ENCODE peak calls at places on chromosomes 1 and 21, in four cellular contexts. E is transverse colon, I is heart left ventricle, D is neuronal stem cell. X is an unnamed sample.

GRCh38 chr1:154846921-154847442 is 23.1 kb downstream of the KCNN3 start:
- DNase-seq in E (no peak), I (no peak), D (no peak), X (no peak)

GRCh38 chr1:78225153-78225552 is 179.4 kb downstream of the GIPC2 start:
- DNase-seq in E (no peak), I (no peak), D (no peak), X (no peak)

GRCh38 chr1:43879414-43879813 is 54.2 kb upstream of the ARTN start:
- DNase-seq in E (no peak), I (no peak), D (no peak), X (no peak)

GRCh38 chr1:150881331-150882070 is 5.1 kb upstream of the ARNT start:
- DNase-seq in E (no peak), I (no peak), D (no peak), X (no peak)

GRCh38 chr1:22471078-22471477 is 19.4 kb downstream of the ZBTB40 start:
- DNase-seq in E (no peak), I (peak; percentile 57), D (no peak), X (no peak)

GRCh38 chr1:212950243-212951057 is at the start of gene VASH2:
- DNase-seq in E (peak; percentile 75), I (peak; percentile 90), D (peak; percentile 82), X (peak; percentile 89)

GRCh38 chr1:25246600-25247023 is 642 bp downstream of the RSRP1 start:
- DNase-seq in E (peak; percentile 37), I (peak; percentile 45), D (no peak), X (no peak)

GRCh38 chr1:53644909-53645689 is 93.9 kb downstream of the GLIS1 start:
- DNase-seq in E (no peak), I (no peak), D (no peak), X (no peak)

GRCh38 chr1:54889132-54889725 is 2.2 kb upstream of the DHCR24 start:
- DNase-seq in E (no peak), I (no peak), D (no peak), X (no peak)

GRCh38 chr1:64006276-64007051 is 197.0 kb upstream of the UBE2U start:
- DNase-seq in E (no peak), I (no peak), D (no peak), X (no peak)

GRCh38 chr1:53104289-53104913 is 38.0 kb downstream of the SLC1A7 start:
- DNase-seq in E (no peak), I (no peak), D (peak; percentile 45), X (no peak)

GRCh38 chr1:238258510-238258909 is 367.8 kb upstream of the ZP4 start:
- DNase-seq in E (no peak), I (no peak), D (no peak), X (no peak)

GRCh38 chr1:87330201-87330953 is 1.7 kb downstream of the LMO4 start:
- DNase-seq in E (peak; percentile 47), I (peak; percentile 31), D (no peak), X (no peak)

GRCh38 chr1:115121793-115122192 is 32.5 kb upstream of the TSPAN2 start:
- DNase-seq in E (no peak), I (no peak), D (no peak), X (no peak)

GRCh38 chr1:212514056-212514614 is 81.4 kb downstream of the NENF start:
- DNase-seq in E (peak; percentile 59), I (peak; percentile 68), D (no peak), X (no peak)

GRCh38 chr1:109802136-109802900 is 38.6 kb upstream of the EPS8L3 start:
- DNase-seq in E (no peak), I (peak; percentile 11), D (no peak), X (no peak)

GRCh38 chr1:162070094-162070748 is 730 bp downstream of the NOS1AP start:
- DNase-seq in E (peak; percentile 66), I (peak; percentile 35), D (no peak), X (no peak)

GRCh38 chr1:59332983-59333382 is 36.1 kb downstream of the FGGY start:
- DNase-seq in E (no peak), I (no peak), D (no peak), X (no peak)

GRCh38 chr1:154176341-154176740 is 15.6 kb downstream of the TPM3 start:
- DNase-seq in E (peak; percentile 28), I (no peak), D (no peak), X (no peak)

GRCh38 chr21:42381347-42381984 is 14.4 kb downstream of the TMPRSS3 start:
- DNase-seq in E (peak; percentile 63), I (no peak), D (no peak), X (no peak)

GRCh38 chr1:1889090-1889750 is 1.7 kb downstream of the GNB1 start:
- DNase-seq in E (no peak), I (no peak), D (no peak), X (no peak)
- H3K4me1 ChIP-seq in E (peaks cover 35% of the 10 kb centered on the region), I (peaks cover 57% of the 10 kb centered on the region), D (peaks cover 7% of the 10 kb centered on the region), X (peaks cover 74% of the 10 kb centered on the region)

GRCh38 chr1:106924360-106924759 is 132.1 kb upstream of the PRMT6 start:
- DNase-seq in E (no peak), I (no peak), D (peak; percentile 37), X (no peak)
- H3K4me3 ChIP-seq in E (no peak overlapping the region), I (no peak overlapping the region), D (no peak overlapping the region), X (no peak overlapping the region)

DNA sequence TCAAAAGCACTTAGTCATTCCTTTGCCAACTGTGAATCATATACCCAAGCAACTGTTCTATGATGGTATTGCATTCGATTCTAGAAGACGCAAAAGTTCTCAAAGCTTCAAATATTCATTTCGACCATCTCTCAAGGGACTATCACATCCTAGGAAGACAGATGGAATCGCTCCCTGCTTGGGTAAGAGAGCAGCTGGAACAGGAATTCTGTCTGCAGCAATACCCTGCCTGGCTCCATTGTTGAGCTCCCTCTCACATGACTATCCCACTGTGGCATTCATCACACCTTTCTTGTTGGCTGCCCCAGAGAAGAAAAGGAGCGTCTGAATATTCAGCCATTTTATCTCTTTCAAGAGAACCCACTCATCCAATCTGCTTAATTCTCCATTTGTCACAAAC is 397.7 kb downstream of the NTNG1 start:
- DNase-seq in E (no peak), I (no peak), D (no peak), X (no peak)
- H3K27ac ChIP-seq in E (no peak overlapping the region), I (no peak overlapping the region), D (no peak overlapping the region), X (no peak overlapping the region)

DNA sequence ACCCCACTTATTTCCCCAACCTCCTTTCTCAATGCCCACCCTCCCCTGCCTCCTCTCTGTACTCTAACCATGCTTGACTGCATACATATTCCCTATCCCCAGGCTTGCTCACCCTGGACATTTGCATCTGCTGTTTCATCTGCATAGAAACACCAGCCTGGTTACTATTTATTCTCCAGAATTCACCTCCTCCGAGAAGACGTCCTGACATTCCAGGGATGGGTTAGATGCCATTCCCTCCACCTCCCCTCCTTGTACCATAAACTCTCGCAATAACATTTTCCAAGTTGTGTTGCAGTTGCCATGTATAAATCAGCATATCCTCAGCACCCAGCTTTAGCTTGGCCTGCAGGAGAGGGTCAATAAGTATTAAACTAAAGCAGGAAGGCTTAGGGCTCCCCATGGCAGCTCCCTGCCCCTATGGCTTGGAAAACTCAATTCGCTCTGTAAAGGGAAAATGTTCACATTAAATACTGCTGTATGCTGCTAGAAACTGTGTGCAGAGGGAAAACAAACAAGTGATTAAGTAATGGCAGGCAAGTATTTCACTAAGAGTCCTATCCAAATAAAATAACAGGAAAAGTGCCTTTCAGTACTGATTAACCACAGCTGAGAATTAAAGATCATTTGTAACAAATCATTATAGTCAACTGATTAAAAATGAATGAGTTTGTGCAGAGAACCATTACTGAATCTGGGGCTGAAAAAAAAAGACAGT is 202.3 kb downstream of the TNR start:
- DNase-seq in E (no peak), I (no peak), D (no peak), X (no peak)
- H3K4me1 ChIP-seq in E (no peaks in the 10 kb centered on the region), I (no peaks in the 10 kb centered on the region), D (no peaks in the 10 kb centered on the region), X (no peaks in the 10 kb centered on the region)

GRCh38 chr1:198683449-198683848 is 44.6 kb downstream of the PTPRC start:
- DNase-seq in E (no peak), I (no peak), D (no peak), X (no peak)

GRCh38 chr1:198681247-198681646 is 42.4 kb downstream of the PTPRC start:
- DNase-seq in E (no peak), I (no peak), D (no peak), X (no peak)

GRCh38 chr1:198680174-198680871 is 41.5 kb downstream of the PTPRC start:
- DNase-seq in E (no peak), I (no peak), D (no peak), X (no peak)

GRCh38 chr1:198679535-198680173 is 40.8 kb downstream of the PTPRC start:
- DNase-seq in E (peak; percentile 23), I (no peak), D (no peak), X (no peak)

GRCh38 chr1:198681831-198682756 is 43.3 kb downstream of the PTPRC start:
- DNase-seq in E (peak; percentile 74), I (peak; percentile 68), D (peak; percentile 33), X (no peak)
- H3K4me3 ChIP-seq in E (no peak overlapping the region), I (no peak overlapping the region), D (no peak overlapping the region), X (no peak overlapping the region)

GRCh38 chr21:28159396-28159795 is 833.3 kb downstream of the LTN1 start:
- DNase-seq in E (no peak), I (no peak), D (no peak), X (no peak)
- H3K27ac ChIP-seq in E (no peak overlapping the region), I (no peak overlapping the region), D (no peak overlapping the region), X (no peak overlapping the region)

GRCh38 chr1:214444159-214444939 is 107.1 kb downstream of the PTPN14 start:
- DNase-seq in E (no peak), I (no peak), D (no peak), X (no peak)

GRCh38 chr1:214447557-214447871 is 103.9 kb downstream of the PTPN14 start:
- DNase-seq in E (no peak), I (no peak), D (no peak), X (no peak)

GRCh38 chr1:214445201-214445600 is 106.2 kb downstream of the PTPN14 start:
- DNase-seq in E (no peak), I (no peak), D (no peak), X (no peak)

GRCh38 chr1:214446772-214447556 is 104.4 kb downstream of the PTPN14 start:
- DNase-seq in E (peak; percentile 11), I (no peak), D (no peak), X (no peak)

DNA sequence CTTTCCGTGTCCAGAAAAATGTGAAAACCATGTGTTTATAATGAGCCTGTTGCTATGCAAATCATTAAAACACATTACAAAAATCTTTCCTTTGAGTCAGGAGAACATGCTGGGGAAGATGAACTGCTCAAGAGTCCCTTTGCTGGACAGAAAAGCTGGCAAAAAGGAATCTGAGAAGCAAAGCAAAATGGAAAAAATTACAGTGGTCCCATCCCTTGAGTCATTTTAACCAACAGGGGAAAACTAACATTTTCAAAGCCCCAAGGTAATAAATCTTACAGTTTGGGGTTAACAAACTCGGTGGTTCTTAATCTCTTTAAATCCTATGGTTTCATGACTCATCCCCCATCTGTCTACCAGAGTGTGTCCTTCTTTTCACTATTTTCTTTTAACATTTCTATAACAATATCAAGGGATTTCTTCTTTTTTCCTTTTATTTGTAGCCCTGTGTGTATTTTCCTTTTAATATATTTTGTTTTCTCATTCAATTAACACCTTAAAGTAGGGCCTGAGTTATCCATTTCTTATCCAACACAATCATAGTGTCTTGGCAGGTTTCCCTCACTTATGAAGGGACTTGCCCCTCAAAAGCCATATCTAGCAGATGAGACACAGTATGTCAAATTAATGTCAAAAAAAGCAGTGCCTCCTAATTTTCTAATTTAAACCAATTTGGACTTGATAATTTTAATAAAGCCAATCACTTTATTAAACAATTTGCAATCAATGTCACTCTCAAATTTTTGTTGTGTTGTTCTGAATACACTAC is 105.4 kb downstream of the PTPN14 start:
- DNase-seq in E (no peak), I (no peak), D (no peak), X (no peak)
- H3K4me1 ChIP-seq in E (peaks cover 4% of the 10 kb centered on the region), I (peaks cover 38% of the 10 kb centered on the region), D (peaks cover 5% of the 10 kb centered on the region), X (no peaks in the 10 kb centered on the region)

GRCh38 chr1:26724938-26725337 is 29.1 kb downstream of the ARID1A start:
- DNase-seq in E (no peak), I (no peak), D (no peak), X (no peak)
- H3K4me3 ChIP-seq in E (no peak overlapping the region), I (no peak overlapping the region), D (no peak overlapping the region), X (no peak overlapping the region)